ENCODE peak calls at places on chromosomes 16 and 17, in seven cellular contexts. One of them, this sample, is unnamed.

GRCh38 chr16:83626676-83627075 is 181.1 kb upstream of the HSBP1 start:
- DNase-seq in pancreas: no peak
- DNase-seq in CD8-positive, alpha-beta T cell: no peak
- DNase-seq in HFF-Myc: no peak
- DNase-seq in stomach: no peak
- DNase-seq in heart right ventricle: no peak
- DNase-seq in dorsolateral prefrontal cortex: no peak
- DNase-seq in this sample: no peak

GRCh38 chr16:74304164-74304834 is 7.7 kb downstream of the PSMD7 start:
- DNase-seq in HFF-Myc: no peak
- DNase-seq in dorsolateral prefrontal cortex: no peak
- DNase-seq in stomach: no peak
- DNase-seq in pancreas: no peak
- DNase-seq in heart right ventricle: no peak
- DNase-seq in CD8-positive, alpha-beta T cell: no peak
- DNase-seq in this sample: no peak

GRCh38 chr17:42456223-42457106 is 2.2 kb upstream of the ATP6V0A1 start:
- DNase-seq in HFF-Myc: no peak
- DNase-seq in CD8-positive, alpha-beta T cell: peak
- DNase-seq in heart right ventricle: no peak
- DNase-seq in pancreas: no peak
- DNase-seq in stomach: no peak
- DNase-seq in dorsolateral prefrontal cortex: no peak
- DNase-seq in this sample: peak

GRCh38 chr16:23509763-23510153 is 536 bp downstream of the GGA2 start:
- DNase-seq in heart right ventricle: peak
- DNase-seq in pancreas: no peak
- DNase-seq in dorsolateral prefrontal cortex: no peak
- DNase-seq in CD8-positive, alpha-beta T cell: peak
- DNase-seq in stomach: no peak
- DNase-seq in HFF-Myc: no peak
- DNase-seq in this sample: peak

GRCh38 chr16:54055864-54056263 is 230.7 kb downstream of the IRX3 start:
- DNase-seq in dorsolateral prefrontal cortex: no peak
- DNase-seq in HFF-Myc: no peak
- DNase-seq in pancreas: no peak
- DNase-seq in CD8-positive, alpha-beta T cell: no peak
- DNase-seq in stomach: no peak
- DNase-seq in heart right ventricle: no peak
- DNase-seq in this sample: no peak

GRCh38 chr17:65389956-65390355 is 171.5 kb downstream of the AXIN2 start:
- DNase-seq in HFF-Myc: peak
- DNase-seq in heart right ventricle: no peak
- DNase-seq in stomach: no peak
- DNase-seq in CD8-positive, alpha-beta T cell: no peak
- DNase-seq in pancreas: no peak
- DNase-seq in dorsolateral prefrontal cortex: no peak
- DNase-seq in this sample: peak

GRCh38 chr17:7218166-7218565 is 1.5 kb downstream of the DLG4 start:
- DNase-seq in HFF-Myc: no peak
- DNase-seq in CD8-positive, alpha-beta T cell: no peak
- DNase-seq in pancreas: peak
- DNase-seq in stomach: no peak
- DNase-seq in dorsolateral prefrontal cortex: no peak
- DNase-seq in heart right ventricle: no peak
- DNase-seq in this sample: no peak

GRCh38 chr16:78122774-78123315 is 23.4 kb downstream of the WWOX start:
- DNase-seq in stomach: no peak
- DNase-seq in dorsolateral prefrontal cortex: no peak
- DNase-seq in HFF-Myc: peak
- DNase-seq in heart right ventricle: no peak
- DNase-seq in pancreas: no peak
- DNase-seq in CD8-positive, alpha-beta T cell: no peak
- DNase-seq in this sample: no peak

GRCh38 chr17:68346448-68346847 is 55.2 kb downstream of the ARSG start:
- DNase-seq in heart right ventricle: peak
- DNase-seq in dorsolateral prefrontal cortex: no peak
- DNase-seq in HFF-Myc: no peak
- DNase-seq in stomach: peak
- DNase-seq in CD8-positive, alpha-beta T cell: peak
- DNase-seq in pancreas: no peak
- DNase-seq in this sample: no peak

GRCh38 chr17:67993153-67993997 is 2.9 kb downstream of the C17orf58 start:
- DNase-seq in stomach: peak
- DNase-seq in dorsolateral prefrontal cortex: peak
- DNase-seq in HFF-Myc: no peak
- DNase-seq in heart right ventricle: peak
- DNase-seq in pancreas: peak
- DNase-seq in CD8-positive, alpha-beta T cell: peak
- DNase-seq in this sample: no peak

GRCh38 chr17:68421486-68421885 is 35.8 kb downstream of the WIPI1 start:
- DNase-seq in dorsolateral prefrontal cortex: no peak
- DNase-seq in pancreas: no peak
- DNase-seq in stomach: no peak
- DNase-seq in HFF-Myc: no peak
- DNase-seq in heart right ventricle: no peak
- DNase-seq in CD8-positive, alpha-beta T cell: no peak
- DNase-seq in this sample: no peak

GRCh38 chr16:3823427-3823826 is 57.1 kb downstream of the CREBBP start:
- DNase-seq in dorsolateral prefrontal cortex: no peak
- DNase-seq in CD8-positive, alpha-beta T cell: no peak
- DNase-seq in stomach: no peak
- DNase-seq in pancreas: no peak
- DNase-seq in HFF-Myc: no peak
- DNase-seq in heart right ventricle: no peak
- DNase-seq in this sample: no peak

GRCh38 chr16:57264381-57264780 is 19.3 kb downstream of the ARL2BP start:
- DNase-seq in pancreas: no peak
- DNase-seq in stomach: no peak
- DNase-seq in heart right ventricle: no peak
- DNase-seq in dorsolateral prefrontal cortex: no peak
- DNase-seq in HFF-Myc: no peak
- DNase-seq in CD8-positive, alpha-beta T cell: no peak
- DNase-seq in this sample: no peak

GRCh38 chr16:1188781-1189189 is 35.9 kb downstream of the CACNA1H start:
- DNase-seq in stomach: peak
- DNase-seq in heart right ventricle: peak
- DNase-seq in CD8-positive, alpha-beta T cell: peak
- DNase-seq in HFF-Myc: no peak
- DNase-seq in pancreas: peak
- DNase-seq in dorsolateral prefrontal cortex: no peak
- DNase-seq in this sample: no peak

DNA sequence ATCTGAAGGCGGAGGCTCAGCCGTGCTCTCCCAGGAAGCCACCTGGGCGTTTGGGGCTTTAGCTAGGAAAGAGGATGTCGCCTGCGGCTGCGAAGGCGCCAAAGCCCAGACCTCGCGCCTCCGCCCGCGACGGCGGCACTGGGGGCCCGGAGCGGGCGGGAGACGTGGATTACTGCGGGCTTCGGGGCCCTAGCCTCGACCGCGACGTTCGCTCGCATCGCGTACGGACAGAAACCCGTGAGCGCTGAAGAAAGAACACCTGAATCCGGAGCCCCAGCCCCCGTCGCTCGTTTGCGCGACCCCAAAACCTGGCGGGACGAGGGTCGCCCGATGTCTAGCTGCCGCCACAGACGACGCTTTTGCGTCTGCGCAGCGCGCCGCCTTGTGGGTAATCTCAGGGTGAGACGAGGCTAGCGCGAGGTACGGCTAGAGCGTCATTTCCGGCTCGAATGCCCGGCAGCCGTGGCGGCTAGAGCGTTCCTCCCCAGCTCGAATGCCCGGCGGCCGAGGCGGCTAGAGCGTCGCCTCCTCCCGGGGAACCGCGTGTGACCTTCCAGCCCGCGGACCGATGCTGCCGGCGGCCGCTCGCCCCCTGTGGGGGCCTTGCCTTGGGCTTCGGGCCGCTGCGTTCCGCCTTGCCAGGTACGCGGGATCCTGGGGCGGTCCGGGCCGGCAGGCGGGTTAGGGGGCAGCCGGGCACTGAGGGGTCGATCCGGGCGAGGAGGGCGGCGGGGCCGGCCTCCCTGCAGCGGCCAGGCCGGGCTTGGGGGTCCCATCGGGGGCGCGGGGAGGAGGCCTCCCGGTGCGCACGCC is at the start of gene MRPL12:
- DNase-seq in stomach: peak
- DNase-seq in pancreas: peak
- DNase-seq in HFF-Myc: peak
- DNase-seq in heart right ventricle: peak
- DNase-seq in CD8-positive, alpha-beta T cell: peak
- DNase-seq in dorsolateral prefrontal cortex: peak
- DNase-seq in this sample: no peak
- TF ChIP-seq CTCF in stomach: no peak
- TF ChIP-seq CTCF in pancreas: no peak
- TF ChIP-seq CTCF in HFF-Myc: no peak
- TF ChIP-seq CTCF in heart right ventricle: peak
- TF ChIP-seq CTCF in CD8-positive, alpha-beta T cell: no peak
- TF ChIP-seq CTCF in dorsolateral prefrontal cortex: peak
- TF ChIP-seq CTCF in this sample: peak

DNA sequence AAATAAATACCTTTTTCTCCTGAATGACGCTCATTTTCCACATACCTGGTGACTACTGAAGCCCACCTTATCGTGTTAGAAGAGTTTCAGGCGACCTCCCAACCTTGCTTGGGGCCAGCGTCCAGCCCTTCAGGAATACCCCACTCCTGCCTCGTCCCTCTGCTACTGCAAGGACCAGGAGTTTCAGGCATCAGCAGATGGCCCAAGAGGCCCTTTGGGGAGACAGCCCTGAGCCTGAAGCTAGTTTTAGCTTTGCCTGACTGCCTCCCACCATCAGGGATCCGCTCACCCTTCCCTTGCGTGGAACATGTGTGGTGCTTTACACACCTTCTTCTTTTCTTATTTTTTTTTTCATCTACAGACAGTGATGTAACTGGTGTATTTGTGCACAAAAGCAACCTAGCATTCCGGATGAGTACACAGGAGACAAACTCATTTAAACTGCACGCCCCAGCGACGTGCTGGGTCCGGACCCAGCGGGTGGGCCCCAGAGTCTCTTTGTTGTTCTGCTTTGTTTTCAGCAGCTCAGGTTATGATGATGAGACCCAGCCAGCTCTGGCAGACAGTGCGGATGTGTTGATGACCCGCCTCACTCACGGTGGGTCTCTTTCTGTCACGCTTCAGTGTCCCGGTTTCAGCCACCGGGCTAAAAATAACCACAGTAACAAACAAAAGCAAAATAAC is 242.4 kb downstream of the C16orf95 start:
- DNase-seq in heart right ventricle: no peak
- DNase-seq in dorsolateral prefrontal cortex: no peak
- DNase-seq in CD8-positive, alpha-beta T cell: no peak
- DNase-seq in stomach: no peak
- DNase-seq in HFF-Myc: no peak
- DNase-seq in pancreas: no peak
- DNase-seq in this sample: no peak
- H3K4me3 ChIP-seq in heart right ventricle: no peak
- H3K4me3 ChIP-seq in dorsolateral prefrontal cortex: no peak
- H3K4me3 ChIP-seq in CD8-positive, alpha-beta T cell: no peak
- H3K4me3 ChIP-seq in stomach: no peak
- H3K4me3 ChIP-seq in HFF-Myc: no peak
- H3K4me3 ChIP-seq in pancreas: no peak
- H3K4me3 ChIP-seq in this sample: no peak

DNA sequence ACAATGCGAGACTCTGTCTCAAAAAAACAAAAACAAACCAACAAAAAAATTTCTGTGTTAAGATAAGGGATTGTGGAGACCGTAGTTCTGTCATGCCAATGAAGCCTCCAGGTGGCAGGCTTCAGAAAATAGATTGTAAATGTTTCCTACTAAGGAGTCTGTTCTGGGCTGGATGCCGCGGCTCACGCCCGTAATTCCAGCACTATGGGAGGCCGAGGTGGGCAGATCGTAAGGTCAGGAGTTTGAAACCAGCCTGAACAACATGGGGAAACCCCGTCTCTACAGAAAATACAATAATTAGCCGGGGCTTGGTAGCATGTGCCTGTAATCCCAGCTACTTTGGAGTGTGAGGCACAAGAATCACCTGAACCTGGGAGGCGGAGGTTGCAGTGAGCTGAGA is 4.4 kb upstream of the SNX29 start:
- DNase-seq in stomach: no peak
- DNase-seq in CD8-positive, alpha-beta T cell: no peak
- DNase-seq in heart right ventricle: no peak
- DNase-seq in HFF-Myc: no peak
- DNase-seq in pancreas: no peak
- DNase-seq in dorsolateral prefrontal cortex: no peak
- DNase-seq in this sample: no peak
- TF ChIP-seq CTCF in stomach: no peak
- TF ChIP-seq CTCF in CD8-positive, alpha-beta T cell: no peak
- TF ChIP-seq CTCF in heart right ventricle: peak
- TF ChIP-seq CTCF in HFF-Myc: peak
- TF ChIP-seq CTCF in pancreas: no peak
- TF ChIP-seq CTCF in dorsolateral prefrontal cortex: no peak
- TF ChIP-seq CTCF in this sample: peak

DNA sequence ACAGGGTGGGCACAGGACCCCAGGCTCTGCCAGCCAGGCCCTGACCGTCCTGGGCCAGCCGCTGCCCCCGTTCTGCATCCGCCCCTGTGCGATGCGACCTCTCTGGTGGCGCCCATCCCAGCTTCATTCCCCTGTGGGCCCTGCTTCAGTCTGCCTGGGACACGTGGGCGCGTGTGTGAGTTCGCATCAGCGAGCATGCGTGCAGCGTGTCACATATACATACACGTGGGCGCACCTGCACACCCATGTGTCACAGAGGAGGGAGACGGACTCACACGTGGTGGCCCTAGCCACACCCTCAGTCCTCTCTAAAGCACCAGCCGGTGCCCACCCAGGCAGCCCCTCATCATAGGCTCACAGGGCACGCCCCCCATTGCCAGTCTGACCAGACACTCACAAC is 9.8 kb upstream of the CDH15 start:
- DNase-seq in pancreas: no peak
- DNase-seq in heart right ventricle: no peak
- DNase-seq in stomach: no peak
- DNase-seq in dorsolateral prefrontal cortex: no peak
- DNase-seq in HFF-Myc: no peak
- DNase-seq in CD8-positive, alpha-beta T cell: no peak
- DNase-seq in this sample: no peak
- H3K4me3 ChIP-seq in pancreas: no peak
- H3K4me3 ChIP-seq in heart right ventricle: no peak
- H3K4me3 ChIP-seq in stomach: no peak
- H3K4me3 ChIP-seq in dorsolateral prefrontal cortex: no peak
- H3K4me3 ChIP-seq in HFF-Myc: no peak
- H3K4me3 ChIP-seq in CD8-positive, alpha-beta T cell: no peak
- H3K4me3 ChIP-seq in this sample: no peak

GRCh38 chr17:27518750-27519521 is 62.7 kb downstream of the KSR1 start:
- DNase-seq in CD8-positive, alpha-beta T cell: no peak
- DNase-seq in dorsolateral prefrontal cortex: no peak
- DNase-seq in pancreas: no peak
- DNase-seq in HFF-Myc: no peak
- DNase-seq in heart right ventricle: no peak
- DNase-seq in stomach: no peak
- DNase-seq in this sample: no peak
- TF ChIP-seq CTCF in CD8-positive, alpha-beta T cell: no peak
- TF ChIP-seq CTCF in dorsolateral prefrontal cortex: no peak
- TF ChIP-seq CTCF in pancreas: no peak
- TF ChIP-seq CTCF in HFF-Myc: no peak
- TF ChIP-seq CTCF in heart right ventricle: no peak
- TF ChIP-seq CTCF in stomach: no peak
- TF ChIP-seq CTCF in this sample: no peak